ENCODE peak calls at places on chromosome 3, in six cellular contexts. I is H9, Q is H1, V is trophoblast cell, D is neuronal stem cell, R is mesenchymal stem cell. N is an unnamed sample.

GRCh38 chr3:155554777-155555445 is 190.0 kb downstream of the PLCH1 start:
- DNase-seq in R (no peak), Q (no peak), V (no peak), D (no peak), I (no peak), N (no peak)

GRCh38 chr3:34364345-34364744 is 565.9 kb downstream of the PDCD6IP start:
- DNase-seq in R (no peak), D (no peak), V (peak; percentile 56), I (no peak), Q (no peak), N (no peak)

GRCh38 chr3:152398495-152398894 is 129.8 kb downstream of the MBNL1 start:
- DNase-seq in Q (no peak), R (no peak), I (no peak), V (no peak), D (no peak), N (no peak)

GRCh38 chr3:150603888-150604319 is 783 bp downstream of the SELENOT start:
- DNase-seq in V (peak; percentile 13), Q (no peak), R (no peak), D (peak; percentile 17), I (no peak), N (no peak)

GRCh38 chr3:14143826-14144225 is 19.0 kb downstream of the TMEM43 start:
- DNase-seq in R (peak; percentile 93), I (no peak), V (peak; percentile 92), Q (no peak), D (no peak), N (peak; percentile 94)

GRCh38 chr3:102926618-102927017 is 491.8 kb downstream of the ZPLD1 start:
- DNase-seq in Q (no peak), I (peak; percentile 59), V (no peak), R (no peak), D (no peak), N (no peak)

GRCh38 chr3:141686477-141687280 is 51.4 kb upstream of the RNF7 start:
- DNase-seq in V (no peak), D (no peak), R (peak; percentile 61), I (no peak), Q (no peak), N (peak; percentile 72)

GRCh38 chr3:90011136-90011535 is 903.7 kb downstream of the EPHA3 start:
- DNase-seq in Q (no peak), R (peak; percentile 28), I (no peak), V (no peak), D (no peak), N (no peak)

GRCh38 chr3:24047513-24047912 is 102.4 kb downstream of the NR1D2 start:
- DNase-seq in R (no peak), V (no peak), I (no peak), D (no peak), Q (no peak), N (no peak)

GRCh38 chr3:49683162-49683561 is 6.1 kb downstream of the MST1 start:
- DNase-seq in R (no peak), V (no peak), I (no peak), D (no peak), Q (no peak), N (no peak)

GRCh38 chr3:157103860-157104259 is 56.1 kb downstream of the CCNL1 start:
- DNase-seq in D (no peak), V (no peak), R (no peak), I (no peak), Q (no peak), N (no peak)
- H3K4me2 ChIP-seq in D (no peak overlapping the region), V (no peak overlapping the region), R (no peak overlapping the region), I (no peak overlapping the region), Q (no peak overlapping the region), N (no peak overlapping the region)

DNA sequence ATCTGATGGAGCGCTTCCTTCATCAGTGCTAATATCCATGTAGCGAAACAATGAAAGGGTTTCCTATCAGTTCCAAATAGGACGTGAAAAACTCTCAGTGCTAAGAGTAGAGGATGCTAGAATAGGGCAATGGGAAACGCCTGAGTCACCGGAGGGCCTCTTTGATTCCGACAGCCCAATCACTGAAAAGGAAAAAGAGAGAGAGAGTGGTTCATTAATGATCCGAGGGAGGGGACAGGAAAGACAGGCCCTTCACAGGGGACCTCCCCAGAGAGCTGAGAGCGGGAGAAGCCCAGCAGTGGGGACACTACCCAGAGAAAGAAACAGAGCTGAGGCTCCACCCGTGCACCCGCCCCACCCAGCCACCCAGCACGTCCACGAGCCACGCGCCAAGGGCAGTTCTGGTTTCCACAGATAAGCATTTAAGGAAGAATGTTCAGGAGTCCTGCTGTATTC is 76.9 kb downstream of the RPN1 start:
- DNase-seq in D (no peak), R (no peak), V (no peak), Q (no peak), I (peak; percentile 25), N (no peak)
- H3K4ac ChIP-seq in D (no peak overlapping the region), R (no peak overlapping the region), V (no peak overlapping the region), Q (no peak overlapping the region), I (no peak overlapping the region), N (no peak overlapping the region)

GRCh38 chr3:136122006-136122405 is 74.1 kb downstream of the MSL2 start:
- DNase-seq in V (no peak), R (no peak), Q (no peak), D (no peak), I (no peak), N (peak; percentile 9)
- H3K14ac ChIP-seq in V (no peak overlapping the region), R (no peak overlapping the region), Q (no peak overlapping the region), D (no peak overlapping the region), I (no peak overlapping the region), N (no peak overlapping the region)

DNA sequence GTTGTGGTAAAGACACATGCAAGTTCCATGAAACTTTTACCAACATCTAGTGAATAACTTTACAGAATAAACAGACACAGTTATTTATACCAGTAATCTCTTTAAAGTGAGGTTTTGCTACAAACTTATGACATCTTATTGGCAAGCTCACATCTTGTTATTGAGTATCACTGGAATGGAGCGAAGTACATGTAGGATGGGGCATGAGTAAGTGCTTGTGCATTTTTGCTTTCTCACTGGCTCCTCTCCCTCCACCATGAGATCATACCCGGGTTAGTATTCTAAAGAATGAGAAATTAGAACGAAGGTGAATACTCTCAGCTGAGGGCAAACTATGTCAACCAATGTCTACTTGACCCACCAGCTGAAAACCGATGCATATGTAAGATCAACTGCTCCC is 193.3 kb upstream of the ZNF717 start:
- DNase-seq in Q (no peak), R (no peak), I (no peak), V (no peak), D (no peak), N (peak; percentile 50)
- H3K4me2 ChIP-seq in Q (no peak overlapping the region), R (no peak overlapping the region), I (no peak overlapping the region), V (no peak overlapping the region), D (no peak overlapping the region), N (no peak overlapping the region)

DNA sequence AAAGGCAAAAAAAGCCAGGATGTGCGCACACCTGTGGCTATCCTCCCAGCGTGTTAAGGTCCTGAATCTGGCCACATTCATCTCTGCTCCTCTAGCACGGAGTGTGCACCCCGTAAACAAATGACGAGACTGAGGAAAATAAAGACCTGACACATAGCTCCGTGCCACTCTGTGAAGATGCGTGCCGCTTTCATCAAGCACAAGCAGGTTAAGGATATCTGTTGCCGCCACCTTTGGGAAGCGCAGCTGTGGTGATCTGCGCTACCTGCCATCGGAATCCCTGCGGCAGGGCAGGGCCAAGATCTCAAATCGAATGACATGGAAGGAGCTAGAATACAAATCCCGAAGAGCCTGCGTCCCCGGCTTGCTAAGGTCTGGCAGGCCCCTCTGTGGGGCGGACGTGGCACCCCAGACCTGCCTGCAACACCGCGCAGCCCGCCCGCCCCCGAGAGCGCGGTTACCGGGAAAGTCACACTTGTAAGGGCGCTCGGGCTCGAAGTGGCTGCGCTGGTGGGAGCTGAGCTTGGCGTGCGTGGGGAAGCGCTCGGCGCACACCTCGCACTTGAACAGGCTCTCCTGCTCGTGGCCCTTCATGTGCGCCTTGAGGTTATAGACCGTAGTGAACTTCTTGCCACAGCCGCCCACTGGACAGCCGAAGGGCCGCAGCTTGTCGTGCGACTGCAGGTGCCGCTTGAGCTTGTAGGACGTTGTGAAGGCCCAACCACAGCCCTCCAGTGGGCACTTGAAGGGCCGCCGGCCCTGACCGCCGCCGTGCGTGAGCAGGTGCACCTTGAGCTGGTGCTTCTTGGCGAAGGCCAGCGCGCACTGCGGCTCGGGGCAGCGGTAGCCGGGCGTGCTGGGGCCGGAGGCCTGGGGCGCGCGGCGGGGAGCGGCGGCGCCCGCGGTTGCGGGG is 937 bp downstream of the ZXDC start:
- DNase-seq in D (peak; percentile 30), Q (peak; percentile 59), V (peak; percentile 48), R (peak; percentile 74), I (no peak), N (peak; percentile 35)
- H3K4ac ChIP-seq in D (no peak overlapping the region), Q (no peak overlapping the region), V (peak overlapping the region; percentile 18), R (peak overlapping the region; percentile 46), I (no peak overlapping the region), N (peak overlapping the region; percentile 20)

GRCh38 chr3:104920512-104920911 is 446.2 kb upstream of the ALCAM start:
- DNase-seq in Q (no peak), R (no peak), I (no peak), V (no peak), D (no peak), N (no peak)
- H3K14ac ChIP-seq in Q (no peak overlapping the region), R (no peak overlapping the region), I (no peak overlapping the region), V (no peak overlapping the region), D (no peak overlapping the region), N (no peak overlapping the region)

N was measured in IMR-90.